ENCODE peak calls at places on chromosome 5, in ten cellular contexts. One of them, this sample, is unnamed.

GRCh38 chr5:160209917-160210316 is 19.4 kb upstream of the FABP6 start:
- DNase-seq in type B pancreatic cell: no peak
- DNase-seq in ureter: no peak
- DNase-seq in OCI-LY7: no peak
- DNase-seq in NCI-H1092 treated with DMSO at 0.1 percent for 48 hours: no peak
- DNase-seq in CD4-positive, CD25-positive, alpha-beta regulatory T cell: no peak
- DNase-seq in activated CD8-positive, alpha-beta memory T cell treated with anti-CD3 and anti-CD28 coated beads, Interleukin-2, amount 50 U/mL, for 48 hours: no peak
- DNase-seq in GM03348: no peak
- DNase-seq in NT2/D1: no peak
- DNase-seq in activated CD4-positive, alpha-beta T cell treated with anti-CD3 and anti-CD28 coated beads, Interleukin-2, amount 50 U/mL, for 48 hours: no peak
- DNase-seq in this sample: no peak

GRCh38 chr5:137192293-137192743 is 306.8 kb downstream of the SPOCK1 start:
- DNase-seq in activated CD4-positive, alpha-beta T cell treated with anti-CD3 and anti-CD28 coated beads, Interleukin-2, amount 50 U/mL, for 48 hours: no peak
- DNase-seq in CD4-positive, CD25-positive, alpha-beta regulatory T cell: no peak
- DNase-seq in NCI-H1092 treated with DMSO at 0.1 percent for 48 hours: no peak
- DNase-seq in GM03348: peak
- DNase-seq in activated CD8-positive, alpha-beta memory T cell treated with anti-CD3 and anti-CD28 coated beads, Interleukin-2, amount 50 U/mL, for 48 hours: no peak
- DNase-seq in NT2/D1: no peak
- DNase-seq in ureter: no peak
- DNase-seq in type B pancreatic cell: no peak
- DNase-seq in OCI-LY7: no peak
- DNase-seq in this sample: peak

GRCh38 chr5:176883700-176884570 is 15.2 kb downstream of the HK3 start:
- DNase-seq in CD4-positive, CD25-positive, alpha-beta regulatory T cell: no peak
- DNase-seq in NCI-H1092 treated with DMSO at 0.1 percent for 48 hours: no peak
- DNase-seq in type B pancreatic cell: no peak
- DNase-seq in NT2/D1: no peak
- DNase-seq in GM03348: no peak
- DNase-seq in activated CD4-positive, alpha-beta T cell treated with anti-CD3 and anti-CD28 coated beads, Interleukin-2, amount 50 U/mL, for 48 hours: no peak
- DNase-seq in OCI-LY7: no peak
- DNase-seq in ureter: no peak
- DNase-seq in activated CD8-positive, alpha-beta memory T cell treated with anti-CD3 and anti-CD28 coated beads, Interleukin-2, amount 50 U/mL, for 48 hours: no peak
- DNase-seq in this sample: no peak

GRCh38 chr5:128538249-128539037 is 398 bp upstream of the FBN2 start:
- DNase-seq in type B pancreatic cell: peak
- DNase-seq in activated CD8-positive, alpha-beta memory T cell treated with anti-CD3 and anti-CD28 coated beads, Interleukin-2, amount 50 U/mL, for 48 hours: no peak
- DNase-seq in CD4-positive, CD25-positive, alpha-beta regulatory T cell: no peak
- DNase-seq in ureter: peak
- DNase-seq in NCI-H1092 treated with DMSO at 0.1 percent for 48 hours: no peak
- DNase-seq in activated CD4-positive, alpha-beta T cell treated with anti-CD3 and anti-CD28 coated beads, Interleukin-2, amount 50 U/mL, for 48 hours: no peak
- DNase-seq in GM03348: peak
- DNase-seq in NT2/D1: peak
- DNase-seq in OCI-LY7: no peak
- DNase-seq in this sample: no peak

GRCh38 chr5:132437604-132438275 is 52.8 kb downstream of the IRF1 start:
- DNase-seq in NCI-H1092 treated with DMSO at 0.1 percent for 48 hours: no peak
- DNase-seq in OCI-LY7: peak
- DNase-seq in ureter: peak
- DNase-seq in GM03348: peak
- DNase-seq in NT2/D1: peak
- DNase-seq in type B pancreatic cell: no peak
- DNase-seq in activated CD8-positive, alpha-beta memory T cell treated with anti-CD3 and anti-CD28 coated beads, Interleukin-2, amount 50 U/mL, for 48 hours: peak
- DNase-seq in CD4-positive, CD25-positive, alpha-beta regulatory T cell: no peak
- DNase-seq in activated CD4-positive, alpha-beta T cell treated with anti-CD3 and anti-CD28 coated beads, Interleukin-2, amount 50 U/mL, for 48 hours: peak
- DNase-seq in this sample: no peak

GRCh38 chr5:1564182-1564748 is 40.5 kb upstream of the LPCAT1 start:
- DNase-seq in activated CD4-positive, alpha-beta T cell treated with anti-CD3 and anti-CD28 coated beads, Interleukin-2, amount 50 U/mL, for 48 hours: no peak
- DNase-seq in NT2/D1: no peak
- DNase-seq in OCI-LY7: no peak
- DNase-seq in ureter: peak
- DNase-seq in GM03348: peak
- DNase-seq in type B pancreatic cell: no peak
- DNase-seq in CD4-positive, CD25-positive, alpha-beta regulatory T cell: no peak
- DNase-seq in NCI-H1092 treated with DMSO at 0.1 percent for 48 hours: no peak
- DNase-seq in activated CD8-positive, alpha-beta memory T cell treated with anti-CD3 and anti-CD28 coated beads, Interleukin-2, amount 50 U/mL, for 48 hours: no peak
- DNase-seq in this sample: no peak

GRCh38 chr5:142472306-142472951 is 147.6 kb upstream of the SPRY4 start:
- DNase-seq in GM03348: peak
- DNase-seq in activated CD8-positive, alpha-beta memory T cell treated with anti-CD3 and anti-CD28 coated beads, Interleukin-2, amount 50 U/mL, for 48 hours: peak
- DNase-seq in type B pancreatic cell: no peak
- DNase-seq in CD4-positive, CD25-positive, alpha-beta regulatory T cell: no peak
- DNase-seq in OCI-LY7: no peak
- DNase-seq in ureter: no peak
- DNase-seq in NCI-H1092 treated with DMSO at 0.1 percent for 48 hours: no peak
- DNase-seq in activated CD4-positive, alpha-beta T cell treated with anti-CD3 and anti-CD28 coated beads, Interleukin-2, amount 50 U/mL, for 48 hours: peak
- DNase-seq in NT2/D1: no peak
- DNase-seq in this sample: no peak

GRCh38 chr5:2841208-2841607 is 89.7 kb upstream of the IRX2 start:
- DNase-seq in GM03348: no peak
- DNase-seq in NCI-H1092 treated with DMSO at 0.1 percent for 48 hours: no peak
- DNase-seq in activated CD4-positive, alpha-beta T cell treated with anti-CD3 and anti-CD28 coated beads, Interleukin-2, amount 50 U/mL, for 48 hours: no peak
- DNase-seq in ureter: no peak
- DNase-seq in CD4-positive, CD25-positive, alpha-beta regulatory T cell: no peak
- DNase-seq in activated CD8-positive, alpha-beta memory T cell treated with anti-CD3 and anti-CD28 coated beads, Interleukin-2, amount 50 U/mL, for 48 hours: no peak
- DNase-seq in type B pancreatic cell: no peak
- DNase-seq in OCI-LY7: no peak
- DNase-seq in NT2/D1: no peak
- DNase-seq in this sample: no peak

GRCh38 chr5:174825587-174825986 is 101.2 kb downstream of the MSX2 start:
- DNase-seq in activated CD4-positive, alpha-beta T cell treated with anti-CD3 and anti-CD28 coated beads, Interleukin-2, amount 50 U/mL, for 48 hours: no peak
- DNase-seq in GM03348: no peak
- DNase-seq in ureter: no peak
- DNase-seq in NCI-H1092 treated with DMSO at 0.1 percent for 48 hours: no peak
- DNase-seq in type B pancreatic cell: no peak
- DNase-seq in OCI-LY7: no peak
- DNase-seq in CD4-positive, CD25-positive, alpha-beta regulatory T cell: no peak
- DNase-seq in activated CD8-positive, alpha-beta memory T cell treated with anti-CD3 and anti-CD28 coated beads, Interleukin-2, amount 50 U/mL, for 48 hours: no peak
- DNase-seq in NT2/D1: no peak
- DNase-seq in this sample: no peak

GRCh38 chr5:57082441-57083067 is 91.3 kb upstream of the GPBP1 start:
- DNase-seq in activated CD8-positive, alpha-beta memory T cell treated with anti-CD3 and anti-CD28 coated beads, Interleukin-2, amount 50 U/mL, for 48 hours: no peak
- DNase-seq in activated CD4-positive, alpha-beta T cell treated with anti-CD3 and anti-CD28 coated beads, Interleukin-2, amount 50 U/mL, for 48 hours: no peak
- DNase-seq in OCI-LY7: peak
- DNase-seq in type B pancreatic cell: no peak
- DNase-seq in NCI-H1092 treated with DMSO at 0.1 percent for 48 hours: no peak
- DNase-seq in GM03348: peak
- DNase-seq in CD4-positive, CD25-positive, alpha-beta regulatory T cell: no peak
- DNase-seq in NT2/D1: no peak
- DNase-seq in ureter: no peak
- DNase-seq in this sample: no peak

GRCh38 chr5:25713259-25713658 is 1068.5 kb upstream of the CDH10 start:
- DNase-seq in activated CD8-positive, alpha-beta memory T cell treated with anti-CD3 and anti-CD28 coated beads, Interleukin-2, amount 50 U/mL, for 48 hours: no peak
- DNase-seq in GM03348: no peak
- DNase-seq in NCI-H1092 treated with DMSO at 0.1 percent for 48 hours: peak
- DNase-seq in OCI-LY7: no peak
- DNase-seq in CD4-positive, CD25-positive, alpha-beta regulatory T cell: no peak
- DNase-seq in activated CD4-positive, alpha-beta T cell treated with anti-CD3 and anti-CD28 coated beads, Interleukin-2, amount 50 U/mL, for 48 hours: no peak
- DNase-seq in type B pancreatic cell: no peak
- DNase-seq in NT2/D1: no peak
- DNase-seq in ureter: no peak
- DNase-seq in this sample: no peak

GRCh38 chr5:83721878-83722779 is 1.5 kb upstream of the HAPLN1 start:
- DNase-seq in activated CD4-positive, alpha-beta T cell treated with anti-CD3 and anti-CD28 coated beads, Interleukin-2, amount 50 U/mL, for 48 hours: peak
- DNase-seq in OCI-LY7: no peak
- DNase-seq in type B pancreatic cell: peak
- DNase-seq in CD4-positive, CD25-positive, alpha-beta regulatory T cell: no peak
- DNase-seq in ureter: peak
- DNase-seq in GM03348: peak
- DNase-seq in NCI-H1092 treated with DMSO at 0.1 percent for 48 hours: no peak
- DNase-seq in activated CD8-positive, alpha-beta memory T cell treated with anti-CD3 and anti-CD28 coated beads, Interleukin-2, amount 50 U/mL, for 48 hours: peak
- DNase-seq in NT2/D1: peak
- DNase-seq in this sample: peak

GRCh38 chr5:68421667-68422220 is 206.2 kb downstream of the PIK3R1 start:
- DNase-seq in GM03348: no peak
- DNase-seq in NCI-H1092 treated with DMSO at 0.1 percent for 48 hours: no peak
- DNase-seq in type B pancreatic cell: no peak
- DNase-seq in activated CD4-positive, alpha-beta T cell treated with anti-CD3 and anti-CD28 coated beads, Interleukin-2, amount 50 U/mL, for 48 hours: no peak
- DNase-seq in activated CD8-positive, alpha-beta memory T cell treated with anti-CD3 and anti-CD28 coated beads, Interleukin-2, amount 50 U/mL, for 48 hours: no peak
- DNase-seq in CD4-positive, CD25-positive, alpha-beta regulatory T cell: no peak
- DNase-seq in NT2/D1: no peak
- DNase-seq in ureter: no peak
- DNase-seq in OCI-LY7: no peak
- DNase-seq in this sample: no peak

GRCh38 chr5:150631326-150631701 is 9.1 kb upstream of the SYNPO start:
- DNase-seq in CD4-positive, CD25-positive, alpha-beta regulatory T cell: no peak
- DNase-seq in NCI-H1092 treated with DMSO at 0.1 percent for 48 hours: no peak
- DNase-seq in NT2/D1: no peak
- DNase-seq in activated CD4-positive, alpha-beta T cell treated with anti-CD3 and anti-CD28 coated beads, Interleukin-2, amount 50 U/mL, for 48 hours: no peak
- DNase-seq in GM03348: no peak
- DNase-seq in OCI-LY7: no peak
- DNase-seq in type B pancreatic cell: no peak
- DNase-seq in ureter: no peak
- DNase-seq in activated CD8-positive, alpha-beta memory T cell treated with anti-CD3 and anti-CD28 coated beads, Interleukin-2, amount 50 U/mL, for 48 hours: no peak
- DNase-seq in this sample: no peak

GRCh38 chr5:71475788-71476384 is 20.4 kb downstream of the BDP1 start:
- DNase-seq in activated CD4-positive, alpha-beta T cell treated with anti-CD3 and anti-CD28 coated beads, Interleukin-2, amount 50 U/mL, for 48 hours: no peak
- DNase-seq in ureter: no peak
- DNase-seq in activated CD8-positive, alpha-beta memory T cell treated with anti-CD3 and anti-CD28 coated beads, Interleukin-2, amount 50 U/mL, for 48 hours: no peak
- DNase-seq in OCI-LY7: peak
- DNase-seq in NT2/D1: no peak
- DNase-seq in GM03348: peak
- DNase-seq in NCI-H1092 treated with DMSO at 0.1 percent for 48 hours: peak
- DNase-seq in type B pancreatic cell: no peak
- DNase-seq in CD4-positive, CD25-positive, alpha-beta regulatory T cell: no peak
- DNase-seq in this sample: peak

GRCh38 chr5:1550287-1551076 is 26.7 kb upstream of the LPCAT1 start:
- DNase-seq in ureter: peak
- DNase-seq in activated CD8-positive, alpha-beta memory T cell treated with anti-CD3 and anti-CD28 coated beads, Interleukin-2, amount 50 U/mL, for 48 hours: peak
- DNase-seq in GM03348: no peak
- DNase-seq in OCI-LY7: no peak
- DNase-seq in NCI-H1092 treated with DMSO at 0.1 percent for 48 hours: no peak
- DNase-seq in NT2/D1: no peak
- DNase-seq in activated CD4-positive, alpha-beta T cell treated with anti-CD3 and anti-CD28 coated beads, Interleukin-2, amount 50 U/mL, for 48 hours: no peak
- DNase-seq in CD4-positive, CD25-positive, alpha-beta regulatory T cell: no peak
- DNase-seq in type B pancreatic cell: peak
- DNase-seq in this sample: no peak

GRCh38 chr5:55427157-55427556 is 107.6 kb downstream of the PLPP1 start:
- DNase-seq in ureter: no peak
- DNase-seq in OCI-LY7: no peak
- DNase-seq in activated CD8-positive, alpha-beta memory T cell treated with anti-CD3 and anti-CD28 coated beads, Interleukin-2, amount 50 U/mL, for 48 hours: no peak
- DNase-seq in type B pancreatic cell: no peak
- DNase-seq in GM03348: peak
- DNase-seq in NT2/D1: no peak
- DNase-seq in NCI-H1092 treated with DMSO at 0.1 percent for 48 hours: no peak
- DNase-seq in activated CD4-positive, alpha-beta T cell treated with anti-CD3 and anti-CD28 coated beads, Interleukin-2, amount 50 U/mL, for 48 hours: no peak
- DNase-seq in CD4-positive, CD25-positive, alpha-beta regulatory T cell: no peak
- DNase-seq in this sample: no peak

GRCh38 chr5:155471027-155471426 is 457.5 kb downstream of the KIF4B start:
- DNase-seq in NCI-H1092 treated with DMSO at 0.1 percent for 48 hours: peak
- DNase-seq in type B pancreatic cell: no peak
- DNase-seq in activated CD4-positive, alpha-beta T cell treated with anti-CD3 and anti-CD28 coated beads, Interleukin-2, amount 50 U/mL, for 48 hours: no peak
- DNase-seq in OCI-LY7: no peak
- DNase-seq in ureter: no peak
- DNase-seq in CD4-positive, CD25-positive, alpha-beta regulatory T cell: no peak
- DNase-seq in GM03348: no peak
- DNase-seq in NT2/D1: no peak
- DNase-seq in activated CD8-positive, alpha-beta memory T cell treated with anti-CD3 and anti-CD28 coated beads, Interleukin-2, amount 50 U/mL, for 48 hours: no peak
- DNase-seq in this sample: peak

GRCh38 chr5:128905225-128906110 is 59.8 kb upstream of the SLC27A6 start:
- DNase-seq in GM03348: peak
- DNase-seq in type B pancreatic cell: no peak
- DNase-seq in NCI-H1092 treated with DMSO at 0.1 percent for 48 hours: peak
- DNase-seq in OCI-LY7: peak
- DNase-seq in CD4-positive, CD25-positive, alpha-beta regulatory T cell: peak
- DNase-seq in activated CD4-positive, alpha-beta T cell treated with anti-CD3 and anti-CD28 coated beads, Interleukin-2, amount 50 U/mL, for 48 hours: peak
- DNase-seq in NT2/D1: peak
- DNase-seq in ureter: peak
- DNase-seq in activated CD8-positive, alpha-beta memory T cell treated with anti-CD3 and anti-CD28 coated beads, Interleukin-2, amount 50 U/mL, for 48 hours: no peak
- DNase-seq in this sample: peak

GRCh38 chr5:151923865-151924264 is 786 bp downstream of the GLRA1 start:
- DNase-seq in NCI-H1092 treated with DMSO at 0.1 percent for 48 hours: peak
- DNase-seq in type B pancreatic cell: no peak
- DNase-seq in OCI-LY7: no peak
- DNase-seq in ureter: no peak
- DNase-seq in activated CD4-positive, alpha-beta T cell treated with anti-CD3 and anti-CD28 coated beads, Interleukin-2, amount 50 U/mL, for 48 hours: no peak
- DNase-seq in GM03348: no peak
- DNase-seq in activated CD8-positive, alpha-beta memory T cell treated with anti-CD3 and anti-CD28 coated beads, Interleukin-2, amount 50 U/mL, for 48 hours: no peak
- DNase-seq in CD4-positive, CD25-positive, alpha-beta regulatory T cell: no peak
- DNase-seq in NT2/D1: no peak
- DNase-seq in this sample: peak

GRCh38 chr5:39755986-39756385 is 331.2 kb upstream of the DAB2 start:
- DNase-seq in activated CD4-positive, alpha-beta T cell treated with anti-CD3 and anti-CD28 coated beads, Interleukin-2, amount 50 U/mL, for 48 hours: no peak
- DNase-seq in GM03348: peak
- DNase-seq in type B pancreatic cell: no peak
- DNase-seq in NT2/D1: no peak
- DNase-seq in CD4-positive, CD25-positive, alpha-beta regulatory T cell: no peak
- DNase-seq in activated CD8-positive, alpha-beta memory T cell treated with anti-CD3 and anti-CD28 coated beads, Interleukin-2, amount 50 U/mL, for 48 hours: no peak
- DNase-seq in NCI-H1092 treated with DMSO at 0.1 percent for 48 hours: no peak
- DNase-seq in OCI-LY7: no peak
- DNase-seq in ureter: no peak
- DNase-seq in this sample: no peak

GRCh38 chr5:8686707-8687106 is 817.8 kb downstream of the MTRR start:
- DNase-seq in NT2/D1: no peak
- DNase-seq in ureter: no peak
- DNase-seq in OCI-LY7: no peak
- DNase-seq in GM03348: peak
- DNase-seq in activated CD8-positive, alpha-beta memory T cell treated with anti-CD3 and anti-CD28 coated beads, Interleukin-2, amount 50 U/mL, for 48 hours: no peak
- DNase-seq in activated CD4-positive, alpha-beta T cell treated with anti-CD3 and anti-CD28 coated beads, Interleukin-2, amount 50 U/mL, for 48 hours: no peak
- DNase-seq in type B pancreatic cell: no peak
- DNase-seq in CD4-positive, CD25-positive, alpha-beta regulatory T cell: no peak
- DNase-seq in NCI-H1092 treated with DMSO at 0.1 percent for 48 hours: no peak
- DNase-seq in this sample: no peak

GRCh38 chr5:8329773-8330172 is 460.8 kb downstream of the MTRR start:
- DNase-seq in NT2/D1: no peak
- DNase-seq in OCI-LY7: no peak
- DNase-seq in ureter: no peak
- DNase-seq in activated CD4-positive, alpha-beta T cell treated with anti-CD3 and anti-CD28 coated beads, Interleukin-2, amount 50 U/mL, for 48 hours: no peak
- DNase-seq in activated CD8-positive, alpha-beta memory T cell treated with anti-CD3 and anti-CD28 coated beads, Interleukin-2, amount 50 U/mL, for 48 hours: no peak
- DNase-seq in NCI-H1092 treated with DMSO at 0.1 percent for 48 hours: no peak
- DNase-seq in GM03348: no peak
- DNase-seq in type B pancreatic cell: no peak
- DNase-seq in CD4-positive, CD25-positive, alpha-beta regulatory T cell: no peak
- DNase-seq in this sample: no peak

GRCh38 chr5:177473461-177473991 is at the start of gene DBN1:
- DNase-seq in activated CD8-positive, alpha-beta memory T cell treated with anti-CD3 and anti-CD28 coated beads, Interleukin-2, amount 50 U/mL, for 48 hours: no peak
- DNase-seq in GM03348: peak
- DNase-seq in OCI-LY7: peak
- DNase-seq in ureter: no peak
- DNase-seq in NCI-H1092 treated with DMSO at 0.1 percent for 48 hours: peak
- DNase-seq in type B pancreatic cell: no peak
- DNase-seq in activated CD4-positive, alpha-beta T cell treated with anti-CD3 and anti-CD28 coated beads, Interleukin-2, amount 50 U/mL, for 48 hours: no peak
- DNase-seq in CD4-positive, CD25-positive, alpha-beta regulatory T cell: no peak
- DNase-seq in NT2/D1: no peak
- DNase-seq in this sample: peak

GRCh38 chr5:124868661-124869060 is 122.2 kb upstream of the ZNF608 start:
- DNase-seq in ureter: no peak
- DNase-seq in OCI-LY7: no peak
- DNase-seq in CD4-positive, CD25-positive, alpha-beta regulatory T cell: no peak
- DNase-seq in activated CD4-positive, alpha-beta T cell treated with anti-CD3 and anti-CD28 coated beads, Interleukin-2, amount 50 U/mL, for 48 hours: no peak
- DNase-seq in type B pancreatic cell: no peak
- DNase-seq in NCI-H1092 treated with DMSO at 0.1 percent for 48 hours: no peak
- DNase-seq in activated CD8-positive, alpha-beta memory T cell treated with anti-CD3 and anti-CD28 coated beads, Interleukin-2, amount 50 U/mL, for 48 hours: no peak
- DNase-seq in NT2/D1: no peak
- DNase-seq in GM03348: no peak
- DNase-seq in this sample: no peak